ENCODE peak calls at places on chromosomes 7 and 10, in ten cellular contexts. N is CD8-positive, alpha-beta memory T cell; R is transverse colon; E is OCI-LY7; O is aorta; Y is heart right ventricle; S is tibial artery; Z is GM12878; J is effector memory CD4-positive, alpha-beta T cell; G is left lung. P is an unnamed sample.

GRCh38 chr10:6164271-6165095 is 38.2 kb upstream of the PFKFB3 start:
- DNase-seq in N (no peak), R (no peak), E (peak; percentile 21), O (no peak), Y (no peak), S (no peak), Z (no peak), J (no peak), G (peak; percentile 17), P (no peak)

GRCh38 chr7:91112902-91113321 is 151.3 kb upstream of the FZD1 start:
- DNase-seq in N (no peak), R (no peak), E (no peak), O (no peak), Y (no peak), S (no peak), Z (no peak), J (no peak), G (no peak), P (no peak)

GRCh38 chr7:149861728-149862045 is 12.1 kb upstream of the ATP6V0E2 start:
- DNase-seq in N (no peak), R (no peak), E (no peak), O (peak; percentile 70), Y (no peak), S (no peak), Z (no peak), J (no peak), G (no peak), P (no peak)

GRCh38 chr7:27096756-27097514 is 1.1 kb upstream of the HOXA1 start:
- DNase-seq in N (no peak), R (peak; percentile 52), E (peak; percentile 12), O (peak; percentile 83), Y (no peak), S (no peak), Z (no peak), J (no peak), G (peak; percentile 87), P (no peak)

GRCh38 chr7:42414961-42415505 is 178.0 kb upstream of the GLI3 start:
- DNase-seq in N (no peak), R (no peak), E (no peak), O (no peak), Y (no peak), S (no peak), Z (no peak), J (no peak), G (no peak), P (no peak)

GRCh38 chr10:112446055-112446854 is 459 bp downstream of the ZDHHC6 start:
- DNase-seq in N (no peak), R (peak; percentile 28), E (peak; percentile 8), O (no peak), Y (peak; percentile 12), S (no peak), Z (no peak), J (no peak), G (peak; percentile 81), P (peak; percentile 4)

GRCh38 chr7:135254-135653 is 57.1 kb upstream of the FAM20C start:
- DNase-seq in N (no peak), R (no peak), E (no peak), O (peak; percentile 6), Y (no peak), S (no peak), Z (no peak), J (no peak), G (peak; percentile 43), P (no peak)

GRCh38 chr7:108358553-108358952 is 97.7 kb downstream of the NRCAM start:
- DNase-seq in N (no peak), R (no peak), E (no peak), O (no peak), Y (no peak), S (no peak), Z (no peak), J (no peak), G (no peak), P (no peak)

GRCh38 chr7:93245525-93246432 is 13.6 kb downstream of the VPS50 start:
- DNase-seq in N (no peak), R (no peak), E (peak; percentile 39), O (no peak), Y (no peak), S (no peak), Z (no peak), J (no peak), G (no peak), P (no peak)

GRCh38 chr7:40507166-40507565 is 372.4 kb downstream of the SUGCT start:
- DNase-seq in N (no peak), R (no peak), E (peak; percentile 39), O (no peak), Y (no peak), S (no peak), Z (no peak), J (no peak), G (no peak), P (no peak)

GRCh38 chr10:110813743-110814472 is 57.8 kb upstream of the PDCD4 start:
- DNase-seq in N (no peak), R (no peak), E (no peak), O (no peak), Y (no peak), S (no peak), Z (no peak), J (no peak), G (no peak), P (no peak)

GRCh38 chr7:48089415-48089975 is 430 bp downstream of the UPP1 start:
- DNase-seq in N (no peak), R (peak; percentile 74), E (no peak), O (peak; percentile 85), Y (peak; percentile 64), S (peak; percentile 55), Z (no peak), J (no peak), G (peak; percentile 91), P (peak; percentile 70)
- H3K4me1 ChIP-seq in N (peaks cover 74% of the 10 kb centered on the region), R (peaks cover 50% of the 10 kb centered on the region), E (peaks cover 31% of the 10 kb centered on the region), O (peaks cover 1% of the 10 kb centered on the region), Y (peaks cover 50% of the 10 kb centered on the region), S (peaks cover 50% of the 10 kb centered on the region), Z (peaks cover 36% of the 10 kb centered on the region), J (peaks cover 40% of the 10 kb centered on the region), G (peaks cover 88% of the 10 kb centered on the region), P (peaks cover 22% of the 10 kb centered on the region)

DNA sequence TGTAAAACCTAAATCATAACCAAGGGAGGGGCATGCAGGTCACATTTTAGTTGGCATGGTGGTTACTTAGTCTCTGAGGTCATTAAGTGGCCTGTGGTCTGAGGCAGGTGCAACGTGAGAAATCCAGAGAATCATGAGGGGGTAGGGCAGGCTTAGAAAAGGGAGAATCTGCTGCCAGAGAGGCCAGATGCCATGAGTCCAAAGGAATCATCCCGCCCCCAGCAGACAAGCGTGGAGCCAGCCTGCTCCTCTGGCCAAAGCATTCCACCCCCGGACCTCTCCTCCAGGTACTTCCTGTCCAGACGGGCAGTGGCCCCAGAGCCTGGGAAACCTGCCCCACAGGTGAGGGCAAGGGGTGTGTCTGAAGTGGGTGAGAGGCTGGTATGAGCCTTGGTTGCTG is 196.4 kb upstream of the ZNF32 start:
- DNase-seq in N (no peak), R (no peak), E (no peak), O (no peak), Y (no peak), S (no peak), Z (no peak), J (no peak), G (no peak), P (no peak)
- H3K27ac ChIP-seq in N (no peak overlapping the region), R (peak overlapping the region; percentile 28), E (no peak overlapping the region), O (peak overlapping the region; percentile 26), Y (peak overlapping the region; percentile 37), S (peak overlapping the region; percentile 66), Z (no peak overlapping the region), J (no peak overlapping the region), G (peak overlapping the region; percentile 6), P (no peak overlapping the region)

GRCh38 chr7:103751476-103751875 is 238.0 kb downstream of the RELN start:
- DNase-seq in N (no peak), R (no peak), E (no peak), O (no peak), Y (no peak), S (no peak), Z (no peak), J (no peak), G (peak; percentile 49), P (no peak)
- H3K4me1 ChIP-seq in N (no peaks in the 10 kb centered on the region), R (no peaks in the 10 kb centered on the region), E (no peaks in the 10 kb centered on the region), O (no peaks in the 10 kb centered on the region), Y (no peaks in the 10 kb centered on the region), S (no peaks in the 10 kb centered on the region), Z (no peaks in the 10 kb centered on the region), J (no peaks in the 10 kb centered on the region), G (no peaks in the 10 kb centered on the region), P (no peaks in the 10 kb centered on the region)

GRCh38 chr7:1893451-1893850 is 223.4 kb downstream of the ELFN1 start:
- DNase-seq in N (no peak), R (no peak), E (no peak), O (no peak), Y (no peak), S (no peak), Z (no peak), J (no peak), G (peak; percentile 50), P (no peak)
- H3K27ac ChIP-seq in N (no peak overlapping the region), R (no peak overlapping the region), E (no peak overlapping the region), O (no peak overlapping the region), Y (no peak overlapping the region), S (no peak overlapping the region), Z (no peak overlapping the region), J (no peak overlapping the region), G (no peak overlapping the region), P (no peak overlapping the region)

GRCh38 chr10:114829160-114829909 is 7.8 kb downstream of the FHIP2A start:
- DNase-seq in N (no peak), R (no peak), E (no peak), O (no peak), Y (no peak), S (no peak), Z (no peak), J (no peak), G (no peak), P (no peak)
- H3K4me1 ChIP-seq in N (peaks cover 5% of the 10 kb centered on the region), R (peaks cover 18% of the 10 kb centered on the region), E (peaks cover 12% of the 10 kb centered on the region), O (peaks cover 3% of the 10 kb centered on the region), Y (peaks cover 42% of the 10 kb centered on the region), S (peaks cover 29% of the 10 kb centered on the region), Z (peaks cover 46% of the 10 kb centered on the region), J (no peaks in the 10 kb centered on the region), G (peaks cover 40% of the 10 kb centered on the region), P (peaks cover 14% of the 10 kb centered on the region)

GRCh38 chr7:136045992-136046391 is 68.8 kb upstream of the MTPN start:
- DNase-seq in N (no peak), R (no peak), E (no peak), O (no peak), Y (no peak), S (no peak), Z (no peak), J (no peak), G (no peak), P (no peak)
- H3K27ac ChIP-seq in N (no peak overlapping the region), R (no peak overlapping the region), E (no peak overlapping the region), O (no peak overlapping the region), Y (no peak overlapping the region), S (peak overlapping the region; percentile 28), Z (no peak overlapping the region), J (no peak overlapping the region), G (no peak overlapping the region), P (no peak overlapping the region)